ENCODE peak calls at places on chromosomes 7 and 10, in seven cellular contexts. Y, M, I, O, T, Z and W are unnamed samples. For H3K36me3, the result is how much of the 10 kb centered on the place peaks cover.

GRCh38 chr7:85469446-85469970 is 282.7 kb upstream of the SEMA3D start:
- DNase-seq in Y (no peak), Z (no peak), T (no peak), I (no peak), O (no peak), M (no peak), W (no peak)

GRCh38 chr10:29210469-29210868 is 78.4 kb upstream of the LYZL1 start:
- DNase-seq in M (no peak), Y (no peak), I (no peak), O (no peak), T (no peak), Z (no peak), W (no peak)

GRCh38 chr7:30148426-30148825 is 13.6 kb downstream of the MTURN start:
- DNase-seq in M (no peak), Y (no peak), O (no peak), I (no peak), T (no peak), Z (no peak), W (no peak)

GRCh38 chr7:55438085-55438764 is 73.1 kb downstream of the LANCL2 start:
- DNase-seq in I (no peak), Z (no peak), Y (peak), M (no peak), O (no peak), T (no peak), W (no peak)

GRCh38 chr7:155584763-155585531 is 38.6 kb upstream of the CNPY1 start:
- DNase-seq in Z (no peak), Y (no peak), O (peak), I (no peak), M (peak), T (no peak), W (no peak)

GRCh38 chr7:927031-927671 is 27.3 kb downstream of the ADAP1 start:
- DNase-seq in O (peak), I (peak), M (no peak), T (no peak), Z (peak), Y (peak), W (peak)

GRCh38 chr10:118694848-118695247 is 59.9 kb downstream of the CACUL1 start:
- DNase-seq in Z (no peak), Y (no peak), O (no peak), M (no peak), I (no peak), T (no peak), W (no peak)

GRCh38 chr10:122692744-122693143 is 6.9 kb downstream of the C10orf120 start:
- DNase-seq in Z (no peak), I (no peak), Y (no peak), T (no peak), M (no peak), O (no peak), W (no peak)

GRCh38 chr7:26620352-26620751 is 244.0 kb downstream of the SKAP2 start:
- DNase-seq in T (no peak), Z (no peak), I (no peak), O (no peak), M (no peak), Y (no peak), W (no peak)

GRCh38 chr10:89992575-89992974 is 291.2 kb downstream of the KIF20B start:
- DNase-seq in T (no peak), Z (no peak), Y (no peak), I (no peak), M (no peak), O (no peak), W (no peak)

GRCh38 chr10:31829776-31830175 is 98.9 kb downstream of the ARHGAP12 start:
- DNase-seq in Z (no peak), I (no peak), M (no peak), Y (no peak), T (no peak), O (no peak), W (no peak)

GRCh38 chr7:83751217-83751616 is 102.3 kb upstream of the SEMA3E start:
- DNase-seq in I (no peak), Z (no peak), Y (no peak), O (no peak), M (no peak), T (no peak), W (no peak)

GRCh38 chr10:123614888-123615287 is 51.3 kb upstream of the GPR26 start:
- DNase-seq in Z (peak), Y (peak), T (peak), O (peak), I (peak), M (no peak), W (no peak)

GRCh38 chr7:120480472-120480871 is 207.5 kb downstream of the KCND2 start:
- DNase-seq in M (no peak), O (no peak), Y (no peak), T (no peak), Z (no peak), I (no peak), W (no peak)

GRCh38 chr10:132374612-132375011 is 22.4 kb upstream of the PWWP2B start:
- DNase-seq in M (peak), O (no peak), T (no peak), I (peak), Z (no peak), Y (peak), W (peak)

GRCh38 chr10:123970207-123970926 is 78.8 kb upstream of the CPXM2 start:
- DNase-seq in T (no peak), M (no peak), Y (no peak), Z (no peak), I (no peak), O (no peak), W (no peak)

GRCh38 chr7:150317748-150318444 is 5.3 kb upstream of the LRRC61 start:
- DNase-seq in O (no peak), M (no peak), I (no peak), Z (no peak), Y (no peak), T (no peak), W (no peak)

GRCh38 chr7:56105508-56105907 is 768 bp downstream of the CHCHD2 start:
- DNase-seq in Z (no peak), O (peak), Y (no peak), T (peak), M (no peak), I (peak), W (no peak)

DNA sequence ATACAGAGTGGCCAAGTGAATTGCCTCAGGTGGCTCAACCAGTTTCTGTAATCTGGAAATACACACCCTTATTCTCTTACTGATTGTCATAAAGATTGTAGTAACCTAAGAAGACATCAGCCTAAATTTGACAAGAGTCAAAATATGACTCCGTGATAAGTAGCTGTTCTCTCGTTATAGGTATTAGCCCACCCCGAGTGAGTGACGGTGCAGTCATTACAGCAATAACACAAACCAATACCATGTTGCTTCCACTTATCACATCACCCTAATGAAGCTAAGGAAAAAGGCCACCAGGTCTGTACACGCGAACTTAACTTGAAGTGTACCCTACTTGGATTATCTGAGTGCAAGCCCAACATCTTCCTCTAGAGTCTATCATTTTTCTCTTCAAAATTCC is 23.3 kb downstream of the PIK3AP1 start:
- DNase-seq in T (no peak), I (no peak), Y (no peak), Z (no peak), M (no peak), O (no peak), W (no peak)
- H3K27ac ChIP-seq in T (no peak), I (no peak), Y (no peak), Z (no peak), M (no peak), O (no peak), W (no peak)

GRCh38 chr7:8620169-8620568 is 186.8 kb downstream of the NXPH1 start:
- DNase-seq in Z (no peak), O (no peak), I (no peak), Y (no peak), M (no peak), T (no peak), W (no peak)

GRCh38 chr7:8627322-8627721 is 193.9 kb downstream of the NXPH1 start:
- DNase-seq in M (no peak), T (no peak), Z (no peak), Y (no peak), I (no peak), O (no peak), W (no peak)

GRCh38 chr7:8629504-8629903 is 196.1 kb downstream of the NXPH1 start:
- DNase-seq in T (no peak), Y (no peak), I (no peak), O (no peak), Z (no peak), M (no peak), W (no peak)

DNA sequence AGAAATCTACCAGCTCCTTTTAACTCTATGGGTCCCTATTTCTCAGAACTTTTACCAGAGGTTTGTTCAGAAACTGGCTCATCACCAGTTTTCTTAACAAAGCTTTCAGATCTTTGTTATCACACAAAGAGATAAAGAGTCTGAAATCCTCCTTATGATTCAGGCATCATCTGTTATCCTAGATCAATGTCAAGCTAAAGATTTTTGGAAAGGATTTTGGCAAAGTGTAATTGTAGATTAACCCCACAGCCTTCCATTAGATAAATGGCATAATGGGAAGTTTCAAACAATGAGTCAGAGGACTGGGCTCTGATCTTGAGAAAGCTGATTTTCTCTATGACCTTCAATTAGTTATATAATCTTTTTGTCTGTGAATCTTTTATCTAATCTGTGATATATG is 192.2 kb downstream of the NXPH1 start:
- DNase-seq in Z (no peak), M (no peak), I (no peak), T (no peak), O (no peak), Y (no peak), W (no peak)
- TF ChIP-seq CTCF in Z (no peak), M (no peak), I (no peak), T (no peak), O (no peak), Y (no peak), W (no peak)

GRCh38 chr7:75854233-75854632 is 24.6 kb upstream of the RHBDD2 start:
- DNase-seq in O (no peak), I (no peak), Z (no peak), M (no peak), Y (no peak), T (no peak), W (no peak)

GRCh38 chr7:75861636-75862035 is 17.2 kb upstream of the RHBDD2 start:
- DNase-seq in I (no peak), T (no peak), Z (no peak), Y (no peak), O (no peak), M (no peak), W (no peak)

GRCh38 chr7:75856562-75856961 is 22.3 kb upstream of the RHBDD2 start:
- DNase-seq in I (no peak), Y (no peak), T (no peak), O (no peak), Z (no peak), M (no peak), W (no peak)

DNA sequence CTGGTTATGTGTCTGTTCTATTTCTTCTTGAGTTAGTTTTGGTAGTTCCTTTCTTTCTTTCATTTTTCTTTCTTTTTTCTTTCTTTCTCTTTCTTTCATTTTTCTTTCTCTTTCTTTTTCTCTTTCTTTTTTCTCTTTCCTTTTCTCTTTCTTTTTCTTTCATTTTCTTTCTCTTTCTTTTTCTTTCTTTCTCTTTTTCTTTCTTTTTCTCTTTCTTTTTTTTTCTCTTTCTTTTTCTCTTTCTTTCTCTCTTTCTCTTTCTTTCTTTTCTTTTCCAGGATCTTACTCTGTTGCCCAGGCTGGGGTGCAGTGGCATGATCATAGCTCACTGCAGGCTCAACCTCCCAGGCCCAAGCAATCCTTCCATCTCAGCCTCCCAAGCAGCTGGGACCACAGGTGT is 20.4 kb upstream of the RHBDD2 start:
- DNase-seq in Y (no peak), I (no peak), M (no peak), T (no peak), O (no peak), Z (no peak), W (no peak)
- H3K36me3 ChIP-seq in Y (under half), I (under half), M (under half), T (under half), O (under half), Z (under half), W (under half)

GRCh38 chr10:60367431-60367830 is 22.2 kb downstream of the ANK3 start:
- DNase-seq in O (no peak), Z (no peak), I (no peak), M (no peak), Y (no peak), T (no peak), W (no peak)

GRCh38 chr10:60367014-60367413 is 22.7 kb downstream of the ANK3 start:
- DNase-seq in Y (no peak), O (no peak), I (no peak), Z (no peak), M (no peak), T (no peak), W (no peak)

GRCh38 chr10:60372436-60372835 is 17.2 kb downstream of the ANK3 start:
- DNase-seq in O (no peak), I (no peak), T (no peak), Y (no peak), Z (no peak), M (no peak), W (no peak)

GRCh38 chr10:60369163-60369930 is 20.3 kb downstream of the ANK3 start:
- DNase-seq in Z (no peak), T (no peak), Y (no peak), M (no peak), O (no peak), I (no peak), W (no peak)
- H3K27ac ChIP-seq in Z (no peak), T (no peak), Y (no peak), M (no peak), O (no peak), I (no peak), W (no peak)

DNA sequence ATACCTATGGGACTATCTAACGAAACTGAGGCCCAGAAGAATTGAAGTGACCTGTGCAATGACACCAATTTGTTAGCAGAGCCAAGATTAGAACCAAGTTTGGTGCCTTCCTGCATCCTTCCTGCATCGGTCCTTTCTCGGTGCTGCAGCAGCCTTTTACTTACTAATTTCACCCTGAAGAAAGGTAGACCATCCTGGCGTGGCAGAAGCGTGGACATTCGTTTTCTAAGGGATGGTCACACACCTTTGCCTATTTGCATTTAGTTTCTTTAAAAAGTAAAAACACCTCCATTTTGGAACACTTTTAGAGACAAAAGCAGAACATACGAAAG is 744 bp upstream of the LSM8 start:
- DNase-seq in O (no peak), T (peak), Z (no peak), I (no peak), M (no peak), Y (no peak), W (no peak)
- TF ChIP-seq CTCF in O (no peak), T (no peak), Z (no peak), I (no peak), M (no peak), Y (no peak), W (no peak)

GRCh38 chr7:45103958-45104843 is 7.3 kb downstream of the TBRG4 start:
- DNase-seq in M (no peak), T (no peak), O (no peak), Z (no peak), I (no peak), Y (peak), W (no peak)
- H3K36me3 ChIP-seq in M (under half), T (under half), O (half or more), Z (half or more), I (under half), Y (half or more), W (half or more)

DNA sequence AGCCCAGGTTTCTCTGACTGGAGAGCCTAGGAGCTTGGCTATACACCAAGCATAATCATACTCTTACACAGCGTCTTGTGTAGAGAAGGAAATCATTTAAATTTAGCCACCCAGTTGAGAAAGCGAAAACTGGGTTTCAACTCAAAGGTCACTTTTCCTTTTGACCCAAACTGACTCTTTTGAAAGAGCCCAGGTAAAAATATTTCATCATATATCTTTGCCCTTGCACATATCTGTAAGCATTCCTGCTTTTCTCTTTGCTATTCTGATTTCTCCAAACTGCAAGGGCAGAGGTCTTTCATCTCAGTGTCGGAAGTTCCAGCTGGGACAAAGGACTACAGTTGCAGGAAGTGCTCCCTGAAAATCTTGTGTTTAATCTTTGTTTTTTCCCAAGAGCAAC is 22.0 kb upstream of the ABCB4 start:
- DNase-seq in O (no peak), Y (no peak), M (no peak), T (no peak), I (no peak), Z (no peak), W (no peak)
- H3K27ac ChIP-seq in O (no peak), Y (no peak), M (no peak), T (no peak), I (no peak), Z (no peak), W (no peak)

GRCh38 chr7:151570366-151570915 is 50.7 kb upstream of the RHEB start:
- DNase-seq in Z (no peak), T (no peak), Y (no peak), O (no peak), M (no peak), I (no peak), W (no peak)
- TF ChIP-seq CTCF in Z (peak), T (peak), Y (peak), O (no peak), M (peak), I (peak), W (peak)

DNA sequence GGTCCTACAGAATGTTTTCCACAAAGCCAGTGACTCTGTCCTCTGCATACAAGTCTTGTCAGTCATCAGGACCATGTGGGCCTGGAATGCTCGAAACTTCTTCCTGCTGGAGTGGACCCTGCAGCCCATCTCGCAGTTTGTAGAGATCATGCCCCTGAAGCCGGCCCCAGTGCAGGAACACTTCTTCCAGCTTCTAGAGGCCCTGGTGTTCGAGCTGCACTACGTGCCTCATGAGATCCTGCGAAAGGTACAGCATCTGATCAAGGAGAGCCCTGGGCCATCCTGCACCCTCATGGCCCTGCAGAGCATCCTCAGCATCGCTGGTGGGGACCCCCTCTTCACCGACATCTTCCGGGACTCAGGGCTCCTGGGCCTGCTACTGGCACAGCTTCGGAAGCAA is 46.5 kb downstream of the WDFY4 start:
- DNase-seq in T (no peak), M (no peak), I (no peak), O (no peak), Y (no peak), Z (no peak), W (no peak)
- H3K36me3 ChIP-seq in T (under half), M (under half), I (under half), O (under half), Y (under half), Z (under half), W (under half)